ENCODE peak calls at places on chromosomes 5 and 9, in four cellular contexts. One of them, this sample, is unnamed.

GRCh38 chr5:3598725-3599282 is 3.2 kb downstream of the IRX1 start:
- DNase-seq in posterior vena cava: no peak
- DNase-seq in Calu3: no peak
- DNase-seq in ACHN: no peak
- DNase-seq in this sample: no peak

GRCh38 chr5:177429248-177430045 is 3.0 kb downstream of the GRK6 start:
- DNase-seq in ACHN: no peak
- DNase-seq in Calu3: no peak
- DNase-seq in posterior vena cava: peak
- DNase-seq in this sample: no peak

GRCh38 chr9:133944746-133945135 is 47.4 kb downstream of the VAV2 start:
- DNase-seq in ACHN: peak
- DNase-seq in posterior vena cava: peak
- DNase-seq in Calu3: peak
- DNase-seq in this sample: no peak

GRCh38 chr9:14373319-14373632 is 59.3 kb upstream of the NFIB start:
- DNase-seq in Calu3: no peak
- DNase-seq in ACHN: no peak
- DNase-seq in posterior vena cava: no peak
- DNase-seq in this sample: no peak

GRCh38 chr9:96025995-96026572 is 150.6 kb downstream of the ERCC6L2 start:
- DNase-seq in ACHN: no peak
- DNase-seq in Calu3: no peak
- DNase-seq in posterior vena cava: no peak
- DNase-seq in this sample: no peak

GRCh38 chr5:150396247-150396646 is 16.5 kb downstream of the CD74 start:
- DNase-seq in Calu3: no peak
- DNase-seq in posterior vena cava: no peak
- DNase-seq in ACHN: no peak
- DNase-seq in this sample: no peak

GRCh38 chr5:95754545-95754944 is 23.4 kb downstream of the RHOBTB3 start:
- DNase-seq in Calu3: no peak
- DNase-seq in posterior vena cava: no peak
- DNase-seq in ACHN: no peak
- DNase-seq in this sample: no peak

GRCh38 chr5:122984425-122984824 is 52.1 kb downstream of the PPIC start:
- DNase-seq in Calu3: no peak
- DNase-seq in ACHN: no peak
- DNase-seq in posterior vena cava: no peak
- DNase-seq in this sample: no peak

GRCh38 chr9:124302921-124303320 is 45.2 kb downstream of the NEK6 start:
- DNase-seq in posterior vena cava: no peak
- DNase-seq in ACHN: no peak
- DNase-seq in Calu3: no peak
- DNase-seq in this sample: no peak

GRCh38 chr5:60519372-60519771 is 180.6 kb downstream of the DEPDC1B start:
- DNase-seq in posterior vena cava: no peak
- DNase-seq in Calu3: no peak
- DNase-seq in ACHN: no peak
- DNase-seq in this sample: no peak

GRCh38 chr5:139210585-139210984 is 12.4 kb upstream of the SIL1 start:
- DNase-seq in posterior vena cava: no peak
- DNase-seq in ACHN: no peak
- DNase-seq in Calu3: no peak
- DNase-seq in this sample: peak

GRCh38 chr5:142082182-142082781 is 26.3 kb upstream of the NDFIP1 start:
- DNase-seq in ACHN: no peak
- DNase-seq in Calu3: no peak
- DNase-seq in posterior vena cava: no peak
- DNase-seq in this sample: no peak

GRCh38 chr9:34992376-34992951 is 2.9 kb downstream of the DNAJB5 start:
- DNase-seq in Calu3: no peak
- DNase-seq in posterior vena cava: peak
- DNase-seq in ACHN: peak
- DNase-seq in this sample: no peak

GRCh38 chr5:520196-520849 is 3.9 kb downstream of the SLC9A3 start:
- DNase-seq in posterior vena cava: no peak
- DNase-seq in ACHN: no peak
- DNase-seq in Calu3: no peak
- DNase-seq in this sample: no peak